ENCODE peak calls at places on chromosomes 7 and 10, in four cellular contexts. N is lower lobe of right lung, M is pancreas, R is kidney. W is an unnamed sample. For H3K4me1, the result is how much of the 10 kb centered on the place peaks cover.

GRCh38 chr7:45021604-45022296 is 21.7 kb downstream of the CCM2 start:
- DNase-seq in N (no peak), M (no peak), R (no peak), W (no peak)

GRCh38 chr10:14508725-14509124 is 178.0 kb upstream of the FRMD4A start:
- DNase-seq in R (no peak), N (no peak), M (no peak), W (no peak)

GRCh38 chr10:67520924-67521520 is 175.0 kb downstream of the CTNNA3 start:
- DNase-seq in M (no peak), N (no peak), R (no peak), W (no peak)

GRCh38 chr7:84384417-84384816 is 189.8 kb upstream of the SEMA3A start:
- DNase-seq in M (no peak), R (no peak), N (no peak), W (no peak)

GRCh38 chr10:89702121-89702480 is 711 bp downstream of the KIF20B start:
- DNase-seq in R (no peak), N (no peak), M (no peak), W (no peak)

GRCh38 chr10:102451105-102451969 is at the start of gene C10orf95:
- DNase-seq in M (peak), R (peak), N (peak), W (no peak)

GRCh38 chr10:70928140-70928539 is 39.8 kb upstream of the PCBD1 start:
- DNase-seq in N (no peak), M (peak), R (no peak), W (no peak)

GRCh38 chr10:43881657-43882056 is 233.0 kb upstream of the ZNF32 start:
- DNase-seq in N (no peak), M (no peak), R (no peak), W (no peak)

GRCh38 chr10:21529236-21529910 is 3.9 kb upstream of the SKIDA1 start:
- DNase-seq in R (no peak), M (no peak), N (no peak), W (no peak)

GRCh38 chr10:116699049-116699782 is 43.1 kb downstream of the HSPA12A start:
- DNase-seq in R (no peak), M (no peak), N (no peak), W (no peak)

GRCh38 chr10:11687779-11688447 is 54.3 kb upstream of the ECHDC3 start:
- DNase-seq in R (peak), M (no peak), N (no peak), W (peak)

GRCh38 chr7:4386190-4386589 is 295.9 kb upstream of the FOXK1 start:
- DNase-seq in N (no peak), M (no peak), R (no peak), W (no peak)

GRCh38 chr7:50281680-50282445 is 22.7 kb upstream of the IKZF1 start:
- DNase-seq in R (no peak), M (no peak), N (no peak), W (no peak)

GRCh38 chr7:129466796-129467195 is 32.6 kb downstream of the STRIP2 start:
- DNase-seq in N (no peak), R (no peak), M (no peak), W (no peak)

GRCh38 chr7:6268909-6269306 is 3.5 kb downstream of the CYTH3 start:
- DNase-seq in N (no peak), M (no peak), R (no peak), W (no peak)

GRCh38 chr7:122304996-122305421 is 459 bp upstream of the FEZF1 start:
- DNase-seq in R (no peak), M (peak), N (no peak), W (no peak)

GRCh38 chr7:122304604-122304975 is at the start of gene FEZF1:
- DNase-seq in R (no peak), M (no peak), N (peak), W (no peak)

GRCh38 chr7:122303522-122303970 is 1.0 kb downstream of the FEZF1 start:
- DNase-seq in R (no peak), N (no peak), M (no peak), W (no peak)

GRCh38 chr7:122302826-122303521 is 1.6 kb downstream of the FEZF1 start:
- DNase-seq in R (no peak), M (no peak), N (no peak), W (no peak)

GRCh38 chr7:122303971-122304603 is 463 bp downstream of the FEZF1 start:
- DNase-seq in R (peak), M (peak), N (peak), W (no peak)
- H3K4me3 ChIP-seq in R (no peak), M (no peak), N (no peak), W (no peak)

GRCh38 chr10:122863796-122864592 is 15.4 kb downstream of the FAM24B start:
- DNase-seq in M (no peak), R (no peak), N (no peak), W (no peak)

GRCh38 chr10:122863216-122863615 is 16.2 kb downstream of the FAM24B start:
- DNase-seq in M (no peak), N (no peak), R (no peak), W (no peak)

GRCh38 chr10:122859527-122859926 is 13.9 kb upstream of the CUZD1 start:
- DNase-seq in R (no peak), N (no peak), M (no peak), W (no peak)

GRCh38 chr10:122861724-122862161 is 16.1 kb upstream of the CUZD1 start:
- DNase-seq in R (no peak), N (no peak), M (no peak), W (no peak)

GRCh38 chr10:122864901-122865300 is 14.5 kb downstream of the FAM24B start:
- DNase-seq in M (no peak), N (no peak), R (no peak), W (no peak)
- H3K4me1 ChIP-seq in M (under half), N (under half), R (under half), W (half or more)

GRCh38 chr10:47264797-47265281 is 35.2 kb upstream of the GDF10 start:
- DNase-seq in N (no peak), R (no peak), M (no peak), W (no peak)
- H3K27ac ChIP-seq in N (no peak), R (no peak), M (no peak), W (no peak)

GRCh38 chr7:158975526-158976467 is 119.4 kb downstream of the DYNC2I1 start:
- DNase-seq in R (peak), N (no peak), M (no peak), W (no peak)

GRCh38 chr7:158973941-158974785 is 117.8 kb downstream of the DYNC2I1 start:
- DNase-seq in R (peak), N (no peak), M (peak), W (no peak)

GRCh38 chr7:158979023-158979529 is 122.7 kb downstream of the DYNC2I1 start:
- DNase-seq in N (no peak), R (peak), M (no peak), W (no peak)

GRCh38 chr7:158976849-158977593 is 120.7 kb downstream of the DYNC2I1 start:
- DNase-seq in N (peak), R (peak), M (peak), W (no peak)

GRCh38 chr7:158976468-158976848 is 120.1 kb downstream of the DYNC2I1 start:
- DNase-seq in R (peak), M (no peak), N (no peak), W (no peak)
- H3K4me3 ChIP-seq in R (peak), M (peak), N (peak), W (no peak)